ENCODE peak calls at places on chromosomes 16 and 17, in five cellular contexts. K, I, P, C and N are unnamed samples.

GRCh38 chr17:57962441-57963148 is 7.4 kb upstream of the CUEDC1 start:
- DNase-seq in I (no peak), C (no peak), P (no peak), K (no peak), N (no peak)

GRCh38 chr16:57637965-57638364 is 9.5 kb downstream of the ADGRG1 start:
- DNase-seq in P (no peak), C (no peak), I (no peak), K (no peak), N (no peak)

GRCh38 chr17:8468109-8468508 is 32.4 kb downstream of the NDEL1 start:
- DNase-seq in C (no peak), K (no peak), P (no peak), I (no peak), N (no peak)

GRCh38 chr16:53726625-53727024 is 22.7 kb downstream of the FTO start:
- DNase-seq in K (no peak), P (no peak), I (no peak), C (no peak), N (no peak)

GRCh38 chr17:44503080-44503842 is at the start of gene GPATCH8:
- DNase-seq in C (peak), I (peak), P (peak), K (peak), N (peak)

GRCh38 chr17:76561332-76561731 is 21.5 kb downstream of the PRCD start:
- DNase-seq in K (peak), C (no peak), I (no peak), P (peak), N (no peak)

GRCh38 chr16:1099224-1100083 is 3.4 kb upstream of the C1QTNF8 start:
- DNase-seq in I (no peak), C (no peak), P (no peak), K (no peak), N (no peak)

GRCh38 chr17:39231091-39231561 is 5.4 kb upstream of the STAC2 start:
- DNase-seq in I (no peak), P (no peak), K (no peak), C (no peak), N (no peak)

GRCh38 chr16:17037499-17037898 is 433.3 kb downstream of the XYLT1 start:
- DNase-seq in K (no peak), I (no peak), C (no peak), P (no peak), N (no peak)

GRCh38 chr17:1557355-1558095 is 5.1 kb downstream of the PITPNA start:
- DNase-seq in C (no peak), K (no peak), I (no peak), P (no peak), N (no peak)

GRCh38 chr16:88014954-88015805 is 63.9 kb downstream of the BANP start:
- DNase-seq in K (no peak), P (no peak), I (no peak), C (no peak), N (no peak)

GRCh38 chr16:19898924-19899604 is 14.4 kb upstream of the GPRC5B start:
- DNase-seq in C (peak), I (no peak), K (no peak), P (peak), N (peak)

GRCh38 chr16:4733211-4733742 is 794 bp downstream of the ANKS3 start:
- DNase-seq in C (no peak), K (no peak), I (no peak), P (no peak), N (no peak)

GRCh38 chr17:57210224-57210553 is 46.1 kb upstream of the MSI2 start:
- DNase-seq in P (no peak), K (no peak), I (no peak), C (no peak), N (no peak)

GRCh38 chr16:71257768-71258167 is 27.2 kb upstream of the HYDIN start:
- DNase-seq in K (no peak), I (no peak), C (no peak), P (no peak), N (no peak)

GRCh38 chr17:44417553-44417952 is 28.1 kb upstream of the ITGA2B start:
- DNase-seq in C (no peak), K (no peak), I (no peak), P (no peak), N (no peak)